ENCODE peak calls at places on chromosomes 1 and 21, in nine cellular contexts. F is stomach, E is esophagus squamous epithelium, G is body of pancreas, D is sigmoid colon, O is vagina, J is ovary, M is GM12878, L is breast epithelium. T is an unnamed sample.

GRCh38 chr1:117618450-117619122 is 12.7 kb downstream of the TENT5C start:
- DNase-seq in F (no peak), E (no peak), G (no peak), D (no peak), O (no peak), J (no peak), M (no peak), L (no peak), T (no peak)

GRCh38 chr1:90561384-90561783 is 155.7 kb downstream of the BARHL2 start:
- DNase-seq in F (no peak), E (no peak), G (no peak), D (no peak), O (no peak), J (no peak), M (no peak), L (no peak), T (no peak)

GRCh38 chr1:119379117-119379516 is 10.5 kb downstream of the HAO2 start:
- DNase-seq in F (no peak), E (no peak), G (no peak), D (no peak), O (peak), J (no peak), M (no peak), L (no peak), T (no peak)

GRCh38 chr1:54548389-54549044 is 489 bp downstream of the ACOT11 start:
- DNase-seq in F (peak), E (no peak), G (no peak), D (no peak), O (peak), J (peak), M (no peak), L (no peak), T (no peak)

GRCh38 chr1:160459056-160459455 is 58.7 kb downstream of the VANGL2 start:
- DNase-seq in F (no peak), E (no peak), G (no peak), D (no peak), O (no peak), J (no peak), M (no peak), L (no peak), T (no peak)

GRCh38 chr1:165492845-165493244 is 47.9 kb upstream of the RXRG start:
- DNase-seq in F (no peak), E (no peak), G (no peak), D (no peak), O (no peak), J (no peak), M (no peak), L (no peak), T (no peak)

GRCh38 chr1:228455715-228456114 is 31.5 kb upstream of the RNF187 start:
- DNase-seq in F (no peak), E (no peak), G (no peak), D (no peak), O (no peak), J (no peak), M (no peak), L (no peak), T (no peak)

GRCh38 chr1:203743101-203743501 is 21.9 kb upstream of the LAX1 start:
- DNase-seq in F (no peak), E (no peak), G (no peak), D (no peak), O (no peak), J (no peak), M (no peak), L (no peak), T (no peak)

GRCh38 chr1:174795806-174796205 is 203.9 kb upstream of the CACYBP start:
- DNase-seq in F (no peak), E (no peak), G (no peak), D (no peak), O (no peak), J (no peak), M (no peak), L (no peak), T (no peak)

GRCh38 chr1:54861070-54861761 is 25.8 kb downstream of the DHCR24 start:
- DNase-seq in F (no peak), E (no peak), G (no peak), D (no peak), O (no peak), J (peak), M (peak), L (no peak), T (no peak)

GRCh38 chr1:25109527-25109926 is 122.8 kb downstream of the SYF2 start:
- DNase-seq in F (no peak), E (no peak), G (no peak), D (no peak), O (no peak), J (no peak), M (no peak), L (no peak), T (no peak)

GRCh38 chr1:244735404-244735803 is 82.5 kb downstream of the DESI2 start:
- DNase-seq in F (no peak), E (no peak), G (no peak), D (no peak), O (no peak), J (no peak), M (peak), L (no peak), T (no peak)

GRCh38 chr21:37341254-37341960 is 25.2 kb upstream of the DYRK1A start:
- DNase-seq in F (no peak), E (no peak), G (no peak), D (no peak), O (no peak), J (no peak), M (no peak), L (no peak), T (no peak)

GRCh38 chr1:1290238-1290731 is 10.0 kb downstream of the SCNN1D start:
- DNase-seq in F (peak), E (no peak), G (peak), D (no peak), O (no peak), J (peak), M (no peak), L (no peak), T (peak)

GRCh38 chr1:32142446-32143301 is 34.8 kb downstream of the KPNA6 start:
- DNase-seq in F (peak), E (no peak), G (peak), D (peak), O (no peak), J (no peak), M (no peak), L (peak), T (no peak)

GRCh38 chr1:117598489-117598888 is 7.4 kb upstream of the TENT5C start:
- DNase-seq in F (no peak), E (no peak), G (no peak), D (no peak), O (no peak), J (no peak), M (no peak), L (no peak), T (no peak)

GRCh38 chr1:115465802-115466363 is 127.8 kb upstream of the NGF start:
- DNase-seq in F (no peak), E (no peak), G (no peak), D (no peak), O (peak), J (no peak), M (no peak), L (no peak), T (no peak)

GRCh38 chr1:231950732-231951131 is 324.1 kb downstream of the DISC1 start:
- DNase-seq in F (no peak), E (no peak), G (no peak), D (no peak), O (no peak), J (no peak), M (no peak), L (no peak), T (no peak)

GRCh38 chr1:49240709-49241221 is 464.1 kb upstream of the BEND5 start:
- DNase-seq in F (no peak), E (no peak), G (no peak), D (no peak), O (no peak), J (no peak), M (no peak), L (no peak), T (no peak)

GRCh38 chr1:39116868-39117728 is 87.4 kb upstream of the MACF1 start:
- DNase-seq in F (no peak), E (no peak), G (no peak), D (no peak), O (no peak), J (no peak), M (no peak), L (no peak), T (no peak)

GRCh38 chr1:153881764-153882163 is 41.0 kb downstream of the GATAD2B start:
- DNase-seq in F (no peak), E (no peak), G (no peak), D (no peak), O (no peak), J (no peak), M (no peak), L (no peak), T (no peak)

GRCh38 chr1:209675567-209676154 is 449 bp downstream of the G0S2 start:
- DNase-seq in F (peak), E (no peak), G (peak), D (peak), O (peak), J (no peak), M (no peak), L (no peak), T (peak)

GRCh38 chr1:203512830-203513578 is 19.1 kb downstream of the OPTC start:
- DNase-seq in F (peak), E (no peak), G (no peak), D (peak), O (no peak), J (no peak), M (no peak), L (peak), T (no peak)

GRCh38 chr1:222224576-222224975 is 323.3 kb downstream of the HHIPL2 start:
- DNase-seq in F (no peak), E (no peak), G (no peak), D (no peak), O (no peak), J (no peak), M (no peak), L (no peak), T (no peak)

GRCh38 chr1:25695066-25695990 is 78.7 kb downstream of the MAN1C1 start:
- DNase-seq in F (peak), E (no peak), G (peak), D (peak), O (peak), J (peak), M (no peak), L (peak), T (no peak)

GRCh38 chr1:47901001-47901575 is 96.1 kb downstream of the TRABD2B start:
- DNase-seq in F (no peak), E (no peak), G (no peak), D (no peak), O (no peak), J (no peak), M (no peak), L (no peak), T (no peak)

GRCh38 chr1:210687582-210688279 is 359.0 kb downstream of the HHAT start:
- DNase-seq in F (no peak), E (no peak), G (no peak), D (no peak), O (no peak), J (no peak), M (no peak), L (no peak), T (no peak)

GRCh38 chr1:243950166-243950565 is 100.1 kb upstream of the AKT3 start:
- DNase-seq in F (no peak), E (no peak), G (no peak), D (no peak), O (no peak), J (no peak), M (no peak), L (peak), T (no peak)

GRCh38 chr1:182301026-182301436 is 90.6 kb downstream of the GLUL start:
- DNase-seq in F (no peak), E (no peak), G (no peak), D (no peak), O (no peak), J (no peak), M (no peak), L (no peak), T (no peak)

GRCh38 chr1:154845879-154846278 is 24.2 kb downstream of the KCNN3 start:
- DNase-seq in F (no peak), E (no peak), G (no peak), D (no peak), O (no peak), J (no peak), M (no peak), L (no peak), T (no peak)

GRCh38 chr1:77683836-77684148 is 1.3 kb upstream of the ZZZ3 start:
- DNase-seq in F (no peak), E (no peak), G (no peak), D (no peak), O (no peak), J (no peak), M (no peak), L (no peak), T (no peak)

DNA sequence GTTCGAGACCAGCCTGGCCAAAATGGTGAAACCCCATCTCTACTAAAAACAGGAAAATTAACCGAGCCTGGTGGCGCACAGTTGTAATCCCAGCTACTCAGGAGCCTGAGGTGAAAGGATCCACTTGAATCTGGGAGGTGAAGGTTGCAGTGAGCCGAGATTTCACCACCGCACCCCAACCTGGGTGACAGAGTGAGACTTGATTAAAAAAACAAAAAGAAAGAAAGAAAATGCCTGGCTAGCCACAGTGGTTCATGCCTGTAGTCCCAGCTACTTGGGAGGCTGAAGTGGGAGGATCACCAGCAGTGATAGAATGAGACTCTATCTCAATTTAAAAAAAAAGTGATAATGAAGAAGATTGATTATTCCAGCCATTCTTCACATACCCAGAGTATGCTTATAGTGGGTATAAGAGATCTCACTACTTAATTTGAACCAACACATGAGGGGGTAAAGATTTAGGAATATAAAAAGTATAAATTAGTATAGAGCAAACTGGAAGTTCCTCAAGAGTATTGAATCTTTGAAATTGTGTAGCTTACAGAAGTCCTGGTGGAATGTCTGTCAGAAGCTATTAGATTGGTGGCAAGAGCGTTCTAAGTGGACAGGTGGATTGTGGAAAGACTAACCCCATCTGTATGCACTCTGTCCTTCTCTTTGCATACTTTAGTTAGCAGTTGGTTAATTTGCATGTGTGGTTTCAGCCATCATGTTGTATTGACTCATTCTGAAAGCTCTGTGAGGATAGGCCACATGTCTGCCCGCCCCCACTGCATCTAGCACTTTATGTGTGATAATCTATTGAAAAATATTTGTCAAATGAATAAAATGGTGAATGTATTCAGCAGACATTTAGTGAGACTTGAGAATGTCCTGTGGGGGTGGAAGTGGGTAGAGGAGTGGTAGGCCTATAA is 25.0 kb downstream of the RLF start:
- DNase-seq in F (no peak), E (no peak), G (no peak), D (no peak), O (no peak), J (no peak), M (peak), L (no peak), T (no peak)
- TF ChIP-seq POLR2A in F (no peak), E (no peak), G (no peak), D (no peak), O (no peak), J (no peak), M (peak), L (no peak), T (no peak)

GRCh38 chr1:70915258-70915657 is 132.4 kb downstream of the PTGER3 start:
- DNase-seq in F (no peak), E (no peak), G (no peak), D (no peak), O (no peak), J (no peak), M (no peak), L (no peak), T (no peak)
- H3K4me3 ChIP-seq in F (no peak), E (no peak), G (no peak), D (no peak), O (no peak), J (no peak), M (no peak), L (no peak), T (no peak)

GRCh38 chr1:116570358-116571214 is at the start of gene CD58:
- DNase-seq in F (peak), E (peak), G (peak), D (peak), O (no peak), J (peak), M (no peak), L (peak), T (peak)
- TF ChIP-seq POLR2A in F (no peak), E (peak), G (peak), D (peak), O (no peak), J (peak), M (peak), L (no peak), T (no peak)

DNA sequence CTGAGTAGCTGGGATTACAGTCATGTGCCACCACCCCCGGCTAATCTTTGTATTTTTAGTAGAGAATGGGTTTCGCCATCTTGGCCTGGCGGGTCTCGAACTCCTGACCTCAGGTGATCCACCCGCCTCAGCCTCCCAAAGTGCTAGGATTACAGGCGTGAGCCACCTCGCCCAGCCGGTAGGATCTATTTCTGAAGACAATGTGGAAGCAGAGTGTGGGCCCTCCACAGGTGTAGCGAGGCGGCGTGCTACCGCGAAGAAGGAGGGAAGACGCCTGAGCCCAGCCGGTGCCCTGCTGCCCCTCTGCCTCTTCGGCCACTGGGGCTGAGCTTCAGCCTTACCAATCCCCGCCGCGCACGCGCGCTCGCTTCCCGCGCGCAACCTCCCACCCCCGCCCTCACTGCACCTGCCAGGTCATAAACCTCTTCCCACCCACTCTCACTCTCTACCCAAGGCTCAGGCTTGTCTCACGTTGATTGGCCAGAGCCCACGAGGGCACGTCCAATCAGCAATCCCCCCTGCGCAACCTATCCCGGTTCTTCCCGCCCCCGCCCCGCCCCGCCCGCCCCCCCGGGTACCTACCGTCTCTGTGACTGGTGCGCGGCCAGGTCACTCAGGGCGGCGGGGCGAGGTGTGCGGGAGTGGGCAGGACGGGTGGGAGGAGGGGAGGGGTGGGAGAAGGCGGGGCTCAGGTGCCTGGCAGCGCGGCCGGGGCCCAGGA is 409 bp upstream of the HOOK1 start:
- DNase-seq in F (peak), E (peak), G (peak), D (no peak), O (peak), J (peak), M (peak), L (peak), T (peak)
- H3K4me3 ChIP-seq in F (peak), E (peak), G (peak), D (peak), O (peak), J (peak), M (peak), L (peak), T (peak)

GRCh38 chr1:37471345-37472231 is 2.8 kb upstream of the ZC3H12A start:
- DNase-seq in F (peak), E (no peak), G (peak), D (peak), O (peak), J (peak), M (no peak), L (peak), T (peak)
- TF ChIP-seq POLR2A in F (no peak), E (peak), G (peak), D (no peak), O (no peak), J (no peak), M (no peak), L (no peak), T (no peak)

GRCh38 chr21:45981641-45982255 is at the start of gene COL6A1:
- DNase-seq in F (peak), E (no peak), G (peak), D (peak), O (no peak), J (peak), M (no peak), L (peak), T (peak)
- H3K4me3 ChIP-seq in F (peak), E (peak), G (peak), D (peak), O (peak), J (peak), M (no peak), L (peak), T (peak)

GRCh38 chr1:9822490-9822889 is 1.3 kb downstream of the CLSTN1 start:
- DNase-seq in F (no peak), E (no peak), G (no peak), D (no peak), O (no peak), J (no peak), M (no peak), L (no peak), T (no peak)

GRCh38 chr1:9823943-9824701 is at the start of gene CLSTN1:
- DNase-seq in F (peak), E (peak), G (peak), D (peak), O (no peak), J (peak), M (peak), L (peak), T (peak)

GRCh38 chr1:9824702-9825089 is 931 bp upstream of the CLSTN1 start:
- DNase-seq in F (no peak), E (no peak), G (no peak), D (no peak), O (no peak), J (no peak), M (no peak), L (no peak), T (no peak)

GRCh38 chr1:9822897-9823692 is 670 bp downstream of the CLSTN1 start:
- DNase-seq in F (no peak), E (no peak), G (no peak), D (peak), O (no peak), J (peak), M (no peak), L (no peak), T (peak)

DNA sequence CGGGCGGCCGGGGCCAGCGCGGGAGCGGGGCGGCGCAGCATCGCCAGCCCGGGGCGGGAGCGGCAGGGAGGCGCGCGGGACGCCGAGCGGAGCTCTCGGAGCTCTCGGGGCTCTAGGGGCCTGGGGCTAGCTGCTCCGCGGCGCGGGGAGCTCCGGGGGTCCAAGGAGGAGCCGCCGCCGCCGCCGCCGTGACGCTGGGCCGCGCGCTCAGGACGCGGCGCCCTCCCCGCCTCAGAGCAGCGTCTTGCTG is 147 bp downstream of the CLSTN1 start:
- DNase-seq in F (no peak), E (no peak), G (no peak), D (no peak), O (no peak), J (no peak), M (no peak), L (no peak), T (no peak)
- TF ChIP-seq POLR2A in F (no peak), E (peak), G (no peak), D (no peak), O (no peak), J (peak), M (peak), L (no peak), T (no peak)

T was measured in spleen.